ENCODE peak calls at places on chromosome 1, in eight cellular contexts. X, K, F, O, N, W, Q and S are unnamed samples.

GRCh38 chr1:228096416-228097332 is 6.5 kb downstream of the C1orf35 start:
- DNase-seq in X (peak), K (no peak), F (no peak), O (no peak), N (no peak), W (no peak), Q (no peak), S (no peak)

GRCh38 chr1:50157306-50157705 is 48.6 kb downstream of the ELAVL4 start:
- DNase-seq in X (no peak), K (no peak), F (no peak), O (no peak), N (no peak), W (no peak), Q (no peak), S (no peak)

GRCh38 chr1:84851839-84852238 is 41.2 kb downstream of the LPAR3 start:
- DNase-seq in X (no peak), K (no peak), F (no peak), O (no peak), N (no peak), W (peak), Q (no peak), S (no peak)

GRCh38 chr1:15691434-15692032 is 7.4 kb downstream of the PLEKHM2 start:
- DNase-seq in X (no peak), K (peak), F (no peak), O (peak), N (peak), W (peak), Q (no peak), S (peak)

GRCh38 chr1:112882271-112882744 is 73.7 kb downstream of the SLC16A1 start:
- DNase-seq in X (peak), K (peak), F (no peak), O (no peak), N (peak), W (no peak), Q (no peak), S (no peak)

GRCh38 chr1:64875606-64876005 is 90.7 kb downstream of the JAK1 start:
- DNase-seq in X (no peak), K (no peak), F (no peak), O (no peak), N (peak), W (no peak), Q (no peak), S (no peak)

GRCh38 chr1:87478231-87478630 is 149.6 kb downstream of the LMO4 start:
- DNase-seq in X (no peak), K (peak), F (peak), O (no peak), N (peak), W (peak), Q (peak), S (peak)

GRCh38 chr1:153534226-153534932 is 1.4 kb downstream of the S100A6 start:
- DNase-seq in X (no peak), K (no peak), F (no peak), O (no peak), N (no peak), W (peak), Q (no peak), S (no peak)

GRCh38 chr1:77605246-77606026 is 77.0 kb downstream of the ZZZ3 start:
- DNase-seq in X (no peak), K (peak), F (no peak), O (no peak), N (peak), W (peak), Q (peak), S (no peak)

GRCh38 chr1:182137546-182137945 is 76.0 kb upstream of the ZNF648 start:
- DNase-seq in X (no peak), K (no peak), F (no peak), O (no peak), N (no peak), W (no peak), Q (no peak), S (no peak)

GRCh38 chr1:22218618-22219250 is 75.8 kb upstream of the WNT4 start:
- DNase-seq in X (no peak), K (no peak), F (no peak), O (no peak), N (no peak), W (no peak), Q (no peak), S (no peak)

GRCh38 chr1:208577381-208577905 is 333.3 kb upstream of the PLXNA2 start:
- DNase-seq in X (no peak), K (no peak), F (no peak), O (no peak), N (no peak), W (no peak), Q (no peak), S (no peak)

GRCh38 chr1:178899402-178899801 is 28.5 kb upstream of the ANGPTL1 start:
- DNase-seq in X (no peak), K (no peak), F (no peak), O (no peak), N (no peak), W (no peak), Q (no peak), S (no peak)

GRCh38 chr1:74427676-74428075 is 84.7 kb downstream of the LRRC53 start:
- DNase-seq in X (no peak), K (no peak), F (no peak), O (no peak), N (no peak), W (peak), Q (no peak), S (no peak)

GRCh38 chr1:60978421-60979357 is 103.7 kb upstream of the NFIA start:
- DNase-seq in X (peak), K (peak), F (no peak), O (peak), N (no peak), W (peak), Q (no peak), S (no peak)

GRCh38 chr1:53560572-53561487 is 101.6 kb downstream of the DMRTB1 start:
- DNase-seq in X (peak), K (peak), F (no peak), O (no peak), N (no peak), W (peak), Q (no peak), S (peak)

GRCh38 chr1:184563308-184563707 is 176.5 kb downstream of the C1orf21 start:
- DNase-seq in X (no peak), K (no peak), F (no peak), O (no peak), N (no peak), W (peak), Q (no peak), S (no peak)

GRCh38 chr1:218699411-218699810 is 354.3 kb downstream of the TGFB2 start:
- DNase-seq in X (no peak), K (no peak), F (no peak), O (no peak), N (no peak), W (peak), Q (no peak), S (no peak)

GRCh38 chr1:176165573-176165972 is 41.5 kb downstream of the COP1 start:
- DNase-seq in X (no peak), K (no peak), F (no peak), O (no peak), N (no peak), W (no peak), Q (no peak), S (no peak)

GRCh38 chr1:28893403-28894102 is 20.8 kb upstream of the EPB41 start:
- DNase-seq in X (no peak), K (no peak), F (no peak), O (peak), N (no peak), W (peak), Q (no peak), S (no peak)

GRCh38 chr1:96464991-96465875 is 256.4 kb upstream of the PTBP2 start:
- DNase-seq in X (no peak), K (no peak), F (no peak), O (no peak), N (no peak), W (peak), Q (no peak), S (no peak)

GRCh38 chr1:180131510-180131909 is 23.2 kb upstream of the QSOX1 start:
- DNase-seq in X (no peak), K (no peak), F (no peak), O (no peak), N (no peak), W (peak), Q (no peak), S (no peak)

GRCh38 chr1:21801100-21801499 is 11.0 kb upstream of the LDLRAD2 start:
- DNase-seq in X (no peak), K (no peak), F (no peak), O (peak), N (no peak), W (peak), Q (no peak), S (no peak)

GRCh38 chr1:158951956-158952355 is 20.6 kb downstream of the PYHIN1 start:
- DNase-seq in X (no peak), K (no peak), F (no peak), O (peak), N (no peak), W (no peak), Q (no peak), S (no peak)

GRCh38 chr1:201279313-201279712 is 4.0 kb upstream of the PKP1 start:
- DNase-seq in X (no peak), K (no peak), F (no peak), O (no peak), N (no peak), W (peak), Q (no peak), S (no peak)

GRCh38 chr1:56644064-56644940 is 812 bp upstream of the PRKAA2 start:
- DNase-seq in X (no peak), K (no peak), F (no peak), O (no peak), N (no peak), W (peak), Q (peak), S (peak)

GRCh38 chr1:32701951-32702598 is 495 bp downstream of the SYNC start:
- DNase-seq in X (no peak), K (peak), F (no peak), O (no peak), N (peak), W (peak), Q (peak), S (no peak)

GRCh38 chr1:11550664-11551283 is 71.8 kb downstream of the DISP3 start:
- DNase-seq in X (no peak), K (peak), F (peak), O (peak), N (peak), W (peak), Q (peak), S (peak)

GRCh38 chr1:18945401-18945849 is 11.1 kb downstream of the IFFO2 start:
- DNase-seq in X (no peak), K (peak), F (no peak), O (no peak), N (peak), W (peak), Q (no peak), S (peak)

GRCh38 chr1:209435654-209436566 is 147.6 kb upstream of the CAMK1G start:
- DNase-seq in X (no peak), K (peak), F (peak), O (peak), N (peak), W (peak), Q (peak), S (peak)

GRCh38 chr1:168476588-168477379 is 67.0 kb downstream of the XCL2 start:
- DNase-seq in X (no peak), K (no peak), F (no peak), O (no peak), N (no peak), W (no peak), Q (no peak), S (no peak)

GRCh38 chr1:67390041-67390887 is 39.9 kb downstream of the SERBP1 start:
- DNase-seq in X (no peak), K (no peak), F (no peak), O (no peak), N (no peak), W (peak), Q (no peak), S (no peak)

GRCh38 chr1:115596080-115596795 is 45.5 kb upstream of the VANGL1 start:
- DNase-seq in X (no peak), K (no peak), F (no peak), O (no peak), N (no peak), W (peak), Q (no peak), S (no peak)

GRCh38 chr1:9426291-9426711 is 113.0 kb upstream of the SLC25A33 start:
- DNase-seq in X (no peak), K (no peak), F (no peak), O (no peak), N (no peak), W (no peak), Q (peak), S (no peak)

GRCh38 chr1:183872406-183872805 is 67.5 kb downstream of the RGL1 start:
- DNase-seq in X (no peak), K (no peak), F (no peak), O (no peak), N (no peak), W (peak), Q (no peak), S (no peak)

GRCh38 chr1:156069490-156070455 is 8.8 kb downstream of the RAB25 start:
- DNase-seq in X (no peak), K (no peak), F (no peak), O (no peak), N (no peak), W (no peak), Q (no peak), S (no peak)
- TF ChIP-seq POLR2A in X (no peak), K (no peak), F (no peak), O (no peak), N (no peak), W (no peak), Q (no peak), S (no peak)

DNA sequence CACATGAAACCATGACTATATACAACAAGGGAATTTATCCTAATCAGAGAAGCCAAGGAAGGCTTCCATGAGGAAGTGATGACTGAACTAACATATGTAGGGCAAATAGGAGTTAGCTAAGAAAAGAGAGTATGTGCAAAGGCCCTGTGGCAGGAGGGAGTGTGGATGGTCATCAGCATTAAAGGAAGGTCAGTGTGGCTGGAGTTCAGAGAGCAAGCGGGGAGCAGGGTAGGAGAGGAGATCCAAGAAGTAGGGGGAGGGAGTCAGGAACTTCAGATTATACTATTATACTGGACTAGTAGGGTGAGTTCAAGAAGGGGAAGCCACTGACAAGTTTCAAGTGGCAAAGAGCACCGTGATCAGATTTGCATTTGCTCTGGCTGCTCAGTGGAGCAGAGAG is 8.4 kb downstream of the MAP7D1 start:
- DNase-seq in X (no peak), K (no peak), F (no peak), O (no peak), N (no peak), W (no peak), Q (no peak), S (no peak)
- TF ChIP-seq POLR2A in X (no peak), K (no peak), F (no peak), O (no peak), N (no peak), W (no peak), Q (no peak), S (no peak)

GRCh38 chr1:23424171-23424959 is at the start of gene TCEA3:
- DNase-seq in X (no peak), K (peak), F (no peak), O (no peak), N (peak), W (no peak), Q (peak), S (peak)
- TF ChIP-seq POLR2A in X (no peak), K (no peak), F (no peak), O (no peak), N (no peak), W (no peak), Q (peak), S (no peak)

GRCh38 chr1:12617901-12618660 is at the start of gene DHRS3:
- DNase-seq in X (no peak), K (peak), F (peak), O (peak), N (peak), W (peak), Q (peak), S (peak)
- TF ChIP-seq POLR2A in X (no peak), K (no peak), F (peak), O (peak), N (no peak), W (no peak), Q (peak), S (no peak)

DNA sequence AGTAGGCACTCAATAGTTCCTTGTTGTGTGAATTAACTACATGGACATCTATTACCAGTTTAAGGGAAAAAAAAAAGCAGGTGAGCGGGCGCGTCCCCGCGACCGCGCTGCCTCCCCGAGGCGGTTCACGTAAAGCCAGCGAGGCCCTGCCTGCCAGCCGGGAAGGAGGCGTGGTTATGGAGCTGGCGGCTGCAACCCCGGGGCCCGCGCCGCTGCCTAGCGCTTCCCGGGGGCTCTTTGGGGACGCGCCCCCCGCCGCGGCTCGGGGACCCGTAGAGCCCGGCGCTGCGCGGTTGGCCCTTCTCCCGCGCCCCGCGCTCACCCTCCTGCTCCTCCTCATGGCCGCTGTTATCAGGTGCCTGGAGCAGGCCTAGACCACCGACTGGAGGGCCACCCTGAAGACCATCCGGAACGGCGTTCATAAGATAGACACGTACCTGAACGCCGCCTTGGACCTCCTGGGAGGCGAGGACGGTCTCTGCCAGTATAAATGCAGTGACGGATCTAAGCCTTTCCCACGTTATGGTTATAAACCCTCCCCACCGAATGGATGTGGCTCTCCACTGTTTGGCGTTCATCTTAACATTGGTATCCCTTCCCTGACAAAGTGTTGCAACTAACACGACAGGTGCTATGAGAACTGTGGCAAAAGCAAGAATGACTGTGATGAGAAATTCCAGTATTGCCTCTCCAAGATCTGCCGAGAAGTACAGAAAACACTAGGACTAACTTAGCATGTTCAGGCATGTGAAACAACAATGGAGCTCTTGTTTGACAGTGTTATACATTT is 2.6 kb upstream of the CC2D1B start:
- DNase-seq in X (no peak), K (no peak), F (peak), O (no peak), N (peak), W (peak), Q (peak), S (peak)
- TF ChIP-seq POLR2A in X (no peak), K (no peak), F (peak), O (no peak), N (no peak), W (no peak), Q (peak), S (no peak)

DNA sequence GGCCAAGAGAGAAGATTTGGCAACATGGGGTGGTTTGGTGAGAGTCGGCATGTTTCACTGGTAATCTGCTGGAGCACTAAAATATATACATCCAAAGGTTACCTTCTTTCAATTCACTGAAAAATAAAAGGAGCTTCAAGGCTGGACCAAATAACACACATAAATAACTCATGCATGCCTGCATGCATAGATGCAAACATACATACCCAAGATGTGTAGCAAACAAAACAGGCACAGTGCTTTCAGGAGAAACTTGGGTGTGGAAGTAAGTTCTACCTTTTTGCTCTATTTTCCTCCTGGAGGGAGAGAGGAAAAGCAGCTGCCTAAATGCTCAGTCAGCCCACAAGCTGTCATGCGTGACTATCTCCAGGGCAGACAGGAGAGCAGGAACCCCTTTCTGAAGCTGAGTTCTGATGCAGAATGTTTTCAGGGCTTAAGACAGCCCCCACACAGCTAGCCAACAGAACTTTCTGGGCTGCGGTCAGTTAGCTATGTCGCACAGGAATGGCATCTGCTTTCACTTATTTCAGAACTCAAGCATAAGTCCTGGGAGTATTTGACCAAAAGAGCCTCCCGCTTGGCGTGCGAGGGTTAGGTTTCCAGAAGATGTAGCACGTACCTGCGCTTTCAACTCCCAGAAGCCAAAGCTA is 166.2 kb downstream of the TOMM20 start:
- DNase-seq in X (peak), K (peak), F (no peak), O (peak), N (peak), W (peak), Q (peak), S (no peak)
- TF ChIP-seq POLR2A in X (no peak), K (no peak), F (no peak), O (no peak), N (no peak), W (no peak), Q (peak), S (no peak)